ENCODE peak calls at places on chromosomes 1 and 21, in seven cellular contexts. X is neuronal stem cell; H is GM12892; W is neural crest cell; M is activated T-cell treated with anti-CD3 and anti-CD28 coated beads, Interleukin-2, amount 50 U/mL, for 72 hours; P is HEK293T; A is NCI-H1105 treated with DMSO at 0.1 percent for 48 hours. J is an unnamed sample.

GRCh38 chr1:55833452-55834160 is 618.4 kb upstream of the USP24 start:
- DNase-seq in W (no peak), X (no peak), M (no peak), H (no peak), P (no peak), A (no peak), J (no peak)

GRCh38 chr1:204909109-204909508 is 38.4 kb downstream of the NFASC start:
- DNase-seq in A (no peak), X (no peak), M (no peak), P (no peak), H (no peak), W (no peak), J (no peak)

GRCh38 chr21:43299441-43300277 is 127.3 kb downstream of the SIK1 start:
- DNase-seq in H (no peak), W (no peak), P (no peak), M (no peak), A (no peak), X (no peak), J (peak; percentile 8)

GRCh38 chr1:205792481-205792881 is 17.2 kb upstream of the RAB29 start:
- DNase-seq in H (no peak), W (no peak), P (no peak), X (no peak), A (no peak), M (no peak), J (no peak)

GRCh38 chr21:42159560-42160110 is 59.3 kb upstream of the ABCG1 start:
- DNase-seq in X (no peak), W (no peak), M (no peak), A (no peak), H (no peak), P (no peak), J (no peak)

GRCh38 chr1:117599286-117599685 is 6.6 kb upstream of the TENT5C start:
- DNase-seq in M (no peak), H (no peak), W (no peak), P (no peak), A (no peak), X (no peak), J (no peak)

GRCh38 chr1:180178511-180179161 is 24.0 kb downstream of the QSOX1 start:
- DNase-seq in M (peak; percentile 58), A (peak; percentile 43), H (peak; percentile 68), W (peak; percentile 84), P (peak; percentile 88), X (no peak), J (peak; percentile 89)

GRCh38 chr1:19758227-19758830 is 41.4 kb downstream of the TMCO4 start:
- DNase-seq in M (no peak), A (no peak), P (no peak), X (no peak), W (no peak), H (no peak), J (no peak)

GRCh38 chr1:234039603-234040002 is 135.1 kb downstream of the SLC35F3 start:
- DNase-seq in P (no peak), W (no peak), A (no peak), M (no peak), X (no peak), H (no peak), J (no peak)

GRCh38 chr1:21659099-21659923 is 9.8 kb downstream of the RAP1GAP start:
- DNase-seq in H (peak; percentile 94), M (peak; percentile 80), A (peak; percentile 69), P (peak; percentile 90), X (peak; percentile 85), W (peak; percentile 88), J (peak; percentile 82)

GRCh38 chr1:164510435-164510834 is 48.5 kb upstream of the PBX1 start:
- DNase-seq in H (no peak), P (no peak), A (no peak), M (no peak), X (no peak), W (no peak), J (no peak)

GRCh38 chr21:35316933-35317332 is 267.8 kb upstream of the RUNX1 start:
- DNase-seq in X (no peak), M (peak; percentile 23), H (no peak), P (no peak), A (no peak), W (no peak), J (no peak)

GRCh38 chr1:221187174-221187573 is 307.9 kb downstream of the HLX start:
- DNase-seq in H (no peak), A (no peak), P (no peak), M (no peak), W (no peak), X (no peak), J (no peak)

GRCh38 chr1:165179306-165179705 is 177.2 kb downstream of the LMX1A start:
- DNase-seq in P (no peak), M (no peak), A (no peak), X (no peak), H (no peak), W (no peak), J (no peak)

GRCh38 chr1:67338642-67339041 is 31.0 kb downstream of the IL12RB2 start:
- DNase-seq in W (no peak), X (no peak), P (no peak), M (peak; percentile 28), H (no peak), A (no peak), J (no peak)

GRCh38 chr1:164735315-164736052 is 176.5 kb downstream of the PBX1 start:
- DNase-seq in M (no peak), H (no peak), A (no peak), X (no peak), P (no peak), W (no peak), J (no peak)

GRCh38 chr1:3530086-3530930 is 75.8 kb downstream of the ARHGEF16 start:
- DNase-seq in M (no peak), W (peak; percentile 18), H (no peak), X (no peak), A (peak; percentile 62), P (no peak), J (peak; percentile 53)

GRCh38 chr1:21238141-21238800 is 52.0 kb downstream of the ECE1 start:
- DNase-seq in A (no peak), X (no peak), P (no peak), W (no peak), M (no peak), H (no peak), J (no peak)

GRCh38 chr1:247228133-247228532 is 27.7 kb upstream of the VN1R5 start:
- DNase-seq in X (no peak), M (no peak), A (no peak), W (no peak), H (no peak), P (no peak), J (no peak)

GRCh38 chr1:46205141-46205540 is 2.0 kb downstream of the LURAP1 start:
- DNase-seq in A (no peak), M (no peak), H (no peak), P (no peak), X (no peak), W (no peak), J (no peak)

GRCh38 chr1:109059026-109059425 is 16.8 kb downstream of the TAF13 start:
- DNase-seq in P (no peak), X (no peak), A (no peak), H (no peak), W (no peak), M (no peak), J (no peak)

GRCh38 chr21:16020878-16021277 is 291.1 kb downstream of the USP25 start:
- DNase-seq in W (no peak), M (no peak), H (no peak), X (no peak), A (no peak), P (no peak), J (no peak)

GRCh38 chr21:45014747-45015468 is 59.5 kb upstream of the ADARB1 start:
- DNase-seq in H (no peak), M (no peak), W (no peak), X (no peak), A (no peak), P (no peak), J (no peak)

GRCh38 chr1:154772611-154773515 is 97.2 kb downstream of the KCNN3 start:
- DNase-seq in H (no peak), W (no peak), A (no peak), X (no peak), M (peak; percentile 42), P (no peak), J (no peak)

GRCh38 chr1:185570962-185571361 is 163.2 kb upstream of the HMCN1 start:
- DNase-seq in W (no peak), P (no peak), X (no peak), H (no peak), M (no peak), A (no peak), J (no peak)

GRCh38 chr1:54302951-54303843 is 103.0 kb downstream of the SSBP3 start:
- DNase-seq in M (no peak), P (peak; percentile 67), A (peak; percentile 40), W (no peak), H (no peak), X (no peak), J (no peak)

GRCh38 chr1:221693087-221693486 is 48.8 kb downstream of the DUSP10 start:
- DNase-seq in W (no peak), X (no peak), H (no peak), A (no peak), P (no peak), M (no peak), J (no peak)

GRCh38 chr1:31669786-31670582 is 25.3 kb upstream of the PEF1 start:
- DNase-seq in M (peak; percentile 37), X (no peak), W (no peak), A (peak; percentile 96), H (no peak), P (no peak), J (no peak)

GRCh38 chr1:1432566-1432950 is 2.9 kb upstream of the VWA1 start:
- DNase-seq in A (no peak), H (no peak), P (no peak), M (no peak), X (no peak), W (no peak), J (no peak)

GRCh38 chr1:178052650-178053461 is 41.0 kb upstream of the RASAL2 start:
- DNase-seq in A (no peak), H (no peak), P (peak; percentile 35), W (no peak), M (no peak), X (no peak), J (no peak)